ENCODE peak calls at places on chromosomes 6 and 20, in ten cellular contexts. K is right cardiac atrium; T is nucleus accumbens; F is IMR-90; W is ELR; I is MM.1S; Z is cerebellar cortex; U is hepatic stellate cell; B is stimulated activated naive B cell treated with anti-CD40 and anti-IgM and Interleukin-4, amounts not matched to agents 10 μg/mL and 1 μg/mL and 100 μg/mL, for 72 hours; L is CD8-positive, alpha-beta memory T cell. V is an unnamed sample.

GRCh38 chr6:6998194-6998569 is 109.6 kb upstream of the RREB1 start:
- DNase-seq in W (peak), L (no peak), U (no peak), Z (no peak), T (no peak), B (no peak), K (no peak), I (no peak), F (no peak), V (no peak)

GRCh38 chr6:43945778-43946100 is 175.7 kb downstream of the VEGFA start:
- DNase-seq in I (no peak), K (no peak), L (no peak), Z (no peak), T (no peak), F (no peak), W (peak), B (no peak), U (no peak), V (no peak)

GRCh38 chr6:42727084-42727601 is 4.7 kb upstream of the PRPH2 start:
- DNase-seq in U (no peak), Z (peak), T (no peak), W (peak), L (no peak), F (peak), B (no peak), K (peak), I (no peak), V (no peak)

GRCh38 chr6:37103169-37104039 is 66.5 kb upstream of the PIM1 start:
- DNase-seq in T (no peak), B (no peak), W (peak), U (peak), L (no peak), K (peak), Z (peak), I (peak), F (no peak), V (peak)

GRCh38 chr20:1800777-1801176 is 94.4 kb upstream of the SIRPA start:
- DNase-seq in I (peak), W (peak), K (no peak), T (no peak), B (no peak), L (no peak), F (peak), Z (no peak), U (peak), V (no peak)

GRCh38 chr6:63999613-64000012 is 364.0 kb downstream of the PHF3 start:
- DNase-seq in K (no peak), T (no peak), I (no peak), B (no peak), F (no peak), Z (no peak), L (no peak), U (no peak), W (no peak), V (no peak)

GRCh38 chr6:165055231-165055630 is 254.2 kb downstream of the C6orf118 start:
- DNase-seq in F (no peak), I (no peak), K (no peak), Z (no peak), T (no peak), B (no peak), U (no peak), L (no peak), W (no peak), V (no peak)

GRCh38 chr6:118770112-118770788 is 118.9 kb upstream of the CEP85L start:
- DNase-seq in K (no peak), T (no peak), U (no peak), I (no peak), F (no peak), W (no peak), Z (no peak), L (no peak), B (no peak), V (no peak)

GRCh38 chr6:111805511-111806181 is 67.6 kb downstream of the FYN start:
- DNase-seq in B (peak), T (no peak), Z (no peak), F (peak), I (no peak), L (no peak), W (peak), U (no peak), K (no peak), V (peak)

GRCh38 chr20:35306931-35307517 is 14.8 kb upstream of the FAM83C start:
- DNase-seq in U (peak), F (peak), I (peak), K (peak), T (no peak), W (peak), Z (peak), B (no peak), L (no peak), V (peak)

GRCh38 chr6:157150076-157150475 is 173.2 kb downstream of the TMEM242 start:
- DNase-seq in B (no peak), U (peak), K (no peak), Z (no peak), F (peak), W (peak), I (no peak), L (no peak), T (no peak), V (peak)

GRCh38 chr20:17490501-17490900 is 40.7 kb downstream of the BFSP1 start:
- DNase-seq in U (no peak), W (no peak), T (no peak), K (no peak), L (no peak), Z (no peak), I (no peak), F (no peak), B (no peak), V (no peak)

GRCh38 chr6:123016431-123017110 is 20.5 kb downstream of the CLVS2 start:
- DNase-seq in Z (peak), K (no peak), T (no peak), F (no peak), W (no peak), U (no peak), I (no peak), B (no peak), L (no peak), V (no peak)

GRCh38 chr20:845967-846893 is 12.7 kb downstream of the FAM110A start:
- DNase-seq in L (no peak), T (no peak), F (no peak), Z (no peak), I (no peak), W (no peak), B (no peak), U (no peak), K (peak), V (no peak)

GRCh38 chr6:33824461-33825154 is 20.8 kb upstream of the MLN start:
- DNase-seq in Z (no peak), L (no peak), U (peak), T (no peak), B (no peak), W (no peak), K (peak), F (peak), I (no peak), V (peak)

GRCh38 chr20:8043687-8044278 is 24.2 kb upstream of the TMX4 start:
- DNase-seq in U (peak), W (peak), T (no peak), K (peak), B (no peak), I (peak), Z (peak), F (peak), L (no peak), V (peak)

GRCh38 chr20:38905375-38905774 is 20.8 kb upstream of the FAM83D start:
- DNase-seq in F (no peak), B (no peak), U (no peak), I (no peak), T (no peak), L (no peak), W (no peak), K (no peak), Z (no peak), V (no peak)

V was measured in fibroblast of gingiva.